ENCODE peak calls at places on chromosomes 5 and 9, in six cellular contexts. One of them, this sample, is unnamed.

GRCh38 chr5:79511945-79512493 is 1.9 kb downstream of the HOMER1 start:
- DNase-seq in CD4-positive, alpha-beta memory T cell: no peak
- DNase-seq in caudate nucleus: no peak
- DNase-seq in fibroblast of lung: no peak
- DNase-seq in neuronal stem cell: no peak
- DNase-seq in CD4-positive, alpha-beta T cell: no peak
- DNase-seq in this sample: no peak

GRCh38 chr9:95080961-95081658 is 236.4 kb downstream of the FANCC start:
- DNase-seq in CD4-positive, alpha-beta memory T cell: no peak
- DNase-seq in caudate nucleus: no peak
- DNase-seq in fibroblast of lung: no peak
- DNase-seq in neuronal stem cell: no peak
- DNase-seq in CD4-positive, alpha-beta T cell: no peak
- DNase-seq in this sample: no peak

GRCh38 chr5:179241175-179241574 is 104.1 kb downstream of the ADAMTS2 start:
- DNase-seq in CD4-positive, alpha-beta memory T cell: no peak
- DNase-seq in caudate nucleus: no peak
- DNase-seq in fibroblast of lung: no peak
- DNase-seq in neuronal stem cell: no peak
- DNase-seq in CD4-positive, alpha-beta T cell: no peak
- DNase-seq in this sample: no peak

GRCh38 chr9:93591706-93592388 is 15.5 kb downstream of the PHF2 start:
- DNase-seq in CD4-positive, alpha-beta memory T cell: no peak
- DNase-seq in caudate nucleus: no peak
- DNase-seq in fibroblast of lung: no peak
- DNase-seq in neuronal stem cell: no peak
- DNase-seq in CD4-positive, alpha-beta T cell: no peak
- DNase-seq in this sample: no peak

GRCh38 chr5:124735169-124735858 is 11.1 kb downstream of the ZNF608 start:
- DNase-seq in CD4-positive, alpha-beta memory T cell: no peak
- DNase-seq in caudate nucleus: no peak
- DNase-seq in fibroblast of lung: peak
- DNase-seq in neuronal stem cell: no peak
- DNase-seq in CD4-positive, alpha-beta T cell: no peak
- DNase-seq in this sample: no peak

GRCh38 chr9:68751556-68751955 is 46.5 kb downstream of the PIP5K1B start:
- DNase-seq in CD4-positive, alpha-beta memory T cell: no peak
- DNase-seq in caudate nucleus: no peak
- DNase-seq in fibroblast of lung: no peak
- DNase-seq in neuronal stem cell: no peak
- DNase-seq in CD4-positive, alpha-beta T cell: no peak
- DNase-seq in this sample: no peak

GRCh38 chr9:130042406-130042930 is 521 bp downstream of the FNBP1 start:
- DNase-seq in CD4-positive, alpha-beta memory T cell: no peak
- DNase-seq in caudate nucleus: no peak
- DNase-seq in fibroblast of lung: peak
- DNase-seq in neuronal stem cell: peak
- DNase-seq in CD4-positive, alpha-beta T cell: peak
- DNase-seq in this sample: no peak

GRCh38 chr5:179802207-179802883 is 4.3 kb downstream of the MGAT4B start:
- DNase-seq in CD4-positive, alpha-beta memory T cell: no peak
- DNase-seq in caudate nucleus: no peak
- DNase-seq in fibroblast of lung: no peak
- DNase-seq in neuronal stem cell: no peak
- DNase-seq in CD4-positive, alpha-beta T cell: no peak
- DNase-seq in this sample: no peak

GRCh38 chr5:31361234-31361633 is 167.7 kb downstream of the CDH6 start:
- DNase-seq in CD4-positive, alpha-beta memory T cell: no peak
- DNase-seq in caudate nucleus: no peak
- DNase-seq in fibroblast of lung: peak
- DNase-seq in neuronal stem cell: no peak
- DNase-seq in CD4-positive, alpha-beta T cell: no peak
- DNase-seq in this sample: no peak

GRCh38 chr9:83503881-83504280 is 34.3 kb downstream of the FRMD3 start:
- DNase-seq in CD4-positive, alpha-beta memory T cell: no peak
- DNase-seq in caudate nucleus: no peak
- DNase-seq in fibroblast of lung: no peak
- DNase-seq in neuronal stem cell: no peak
- DNase-seq in CD4-positive, alpha-beta T cell: no peak
- DNase-seq in this sample: no peak

GRCh38 chr5:116626272-116626723 is 51.7 kb upstream of the SEMA6A start:
- DNase-seq in CD4-positive, alpha-beta memory T cell: no peak
- DNase-seq in caudate nucleus: no peak
- DNase-seq in fibroblast of lung: peak
- DNase-seq in neuronal stem cell: no peak
- DNase-seq in CD4-positive, alpha-beta T cell: no peak
- DNase-seq in this sample: peak

GRCh38 chr5:43191740-43192557 is at the start of gene NIM1K:
- DNase-seq in CD4-positive, alpha-beta memory T cell: peak
- DNase-seq in caudate nucleus: peak
- DNase-seq in fibroblast of lung: peak
- DNase-seq in neuronal stem cell: peak
- DNase-seq in CD4-positive, alpha-beta T cell: peak
- DNase-seq in this sample: peak

GRCh38 chr5:50873594-50874276 is 207.3 kb downstream of the PARP8 start:
- DNase-seq in CD4-positive, alpha-beta memory T cell: no peak
- DNase-seq in caudate nucleus: no peak
- DNase-seq in fibroblast of lung: no peak
- DNase-seq in neuronal stem cell: no peak
- DNase-seq in CD4-positive, alpha-beta T cell: no peak
- DNase-seq in this sample: no peak

GRCh38 chr5:36502608-36503007 is 103.8 kb upstream of the SLC1A3 start:
- DNase-seq in CD4-positive, alpha-beta memory T cell: no peak
- DNase-seq in caudate nucleus: no peak
- DNase-seq in fibroblast of lung: peak
- DNase-seq in neuronal stem cell: no peak
- DNase-seq in CD4-positive, alpha-beta T cell: no peak
- DNase-seq in this sample: no peak

GRCh38 chr9:116212986-116213672 is 59.5 kb downstream of the PAPPA start:
- DNase-seq in CD4-positive, alpha-beta memory T cell: no peak
- DNase-seq in caudate nucleus: no peak
- DNase-seq in fibroblast of lung: peak
- DNase-seq in neuronal stem cell: no peak
- DNase-seq in CD4-positive, alpha-beta T cell: no peak
- DNase-seq in this sample: no peak

GRCh38 chr5:178297751-178298150 is 65.1 kb upstream of the PHYKPL start:
- DNase-seq in CD4-positive, alpha-beta memory T cell: no peak
- DNase-seq in caudate nucleus: no peak
- DNase-seq in fibroblast of lung: no peak
- DNase-seq in neuronal stem cell: no peak
- DNase-seq in CD4-positive, alpha-beta T cell: no peak
- DNase-seq in this sample: no peak

GRCh38 chr5:124932791-124933600 is 186.6 kb upstream of the ZNF608 start:
- DNase-seq in CD4-positive, alpha-beta memory T cell: no peak
- DNase-seq in caudate nucleus: no peak
- DNase-seq in fibroblast of lung: peak
- DNase-seq in neuronal stem cell: no peak
- DNase-seq in CD4-positive, alpha-beta T cell: no peak
- DNase-seq in this sample: no peak

GRCh38 chr9:89871871-89872331 is 267.1 kb downstream of the GADD45G start:
- DNase-seq in CD4-positive, alpha-beta memory T cell: no peak
- DNase-seq in caudate nucleus: no peak
- DNase-seq in fibroblast of lung: no peak
- DNase-seq in neuronal stem cell: no peak
- DNase-seq in CD4-positive, alpha-beta T cell: no peak
- DNase-seq in this sample: no peak

GRCh38 chr5:57559110-57559635 is 76.6 kb upstream of the ACTBL2 start:
- DNase-seq in CD4-positive, alpha-beta memory T cell: no peak
- DNase-seq in caudate nucleus: no peak
- DNase-seq in fibroblast of lung: peak
- DNase-seq in neuronal stem cell: no peak
- DNase-seq in CD4-positive, alpha-beta T cell: no peak
- DNase-seq in this sample: no peak

GRCh38 chr5:172411423-172412111 is 42.8 kb downstream of the SH3PXD2B start:
- DNase-seq in CD4-positive, alpha-beta memory T cell: no peak
- DNase-seq in caudate nucleus: no peak
- DNase-seq in fibroblast of lung: peak
- DNase-seq in neuronal stem cell: no peak
- DNase-seq in CD4-positive, alpha-beta T cell: no peak
- DNase-seq in this sample: no peak

GRCh38 chr5:113663879-113664278 is 150.4 kb downstream of the YTHDC2 start:
- DNase-seq in CD4-positive, alpha-beta memory T cell: peak
- DNase-seq in caudate nucleus: no peak
- DNase-seq in fibroblast of lung: peak
- DNase-seq in neuronal stem cell: no peak
- DNase-seq in CD4-positive, alpha-beta T cell: no peak
- DNase-seq in this sample: peak

GRCh38 chr9:37619806-37620205 is 27.4 kb upstream of the TOMM5 start:
- DNase-seq in CD4-positive, alpha-beta memory T cell: no peak
- DNase-seq in caudate nucleus: no peak
- DNase-seq in fibroblast of lung: no peak
- DNase-seq in neuronal stem cell: no peak
- DNase-seq in CD4-positive, alpha-beta T cell: no peak
- DNase-seq in this sample: no peak

GRCh38 chr5:155631116-155631515 is 617.6 kb downstream of the KIF4B start:
- DNase-seq in CD4-positive, alpha-beta memory T cell: no peak
- DNase-seq in caudate nucleus: no peak
- DNase-seq in fibroblast of lung: peak
- DNase-seq in neuronal stem cell: no peak
- DNase-seq in CD4-positive, alpha-beta T cell: no peak
- DNase-seq in this sample: no peak

GRCh38 chr9:75147638-75148037 is 59.3 kb downstream of the OSTF1 start:
- DNase-seq in CD4-positive, alpha-beta memory T cell: peak
- DNase-seq in caudate nucleus: no peak
- DNase-seq in fibroblast of lung: peak
- DNase-seq in neuronal stem cell: no peak
- DNase-seq in CD4-positive, alpha-beta T cell: no peak
- DNase-seq in this sample: no peak

GRCh38 chr9:124220551-124221451 is 36.9 kb upstream of the NEK6 start:
- DNase-seq in CD4-positive, alpha-beta memory T cell: no peak
- DNase-seq in caudate nucleus: no peak
- DNase-seq in fibroblast of lung: peak
- DNase-seq in neuronal stem cell: no peak
- DNase-seq in CD4-positive, alpha-beta T cell: no peak
- DNase-seq in this sample: no peak

DNA sequence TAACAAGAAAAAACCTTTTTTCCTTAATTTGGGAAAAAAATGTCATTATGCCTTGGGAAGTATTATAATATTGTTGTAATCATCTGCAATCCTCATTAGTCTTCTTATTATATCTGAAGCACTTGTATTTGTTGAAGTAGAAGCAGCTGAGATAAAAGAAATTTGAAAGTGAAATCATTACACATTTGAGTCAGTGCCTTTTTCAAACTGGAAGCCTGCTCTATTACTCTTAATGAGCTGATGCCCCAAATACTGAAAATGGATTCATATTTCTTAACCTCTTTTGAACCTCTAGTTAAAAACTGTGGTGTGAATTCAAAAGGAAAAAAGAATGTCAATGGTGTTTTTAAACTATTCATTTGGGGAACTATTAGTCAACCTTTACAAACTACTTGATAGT is 1027.7 kb downstream of the NR2F1-AS1 start:
- DNase-seq in CD4-positive, alpha-beta memory T cell: no peak
- DNase-seq in caudate nucleus: no peak
- DNase-seq in fibroblast of lung: no peak
- DNase-seq in neuronal stem cell: no peak
- DNase-seq in CD4-positive, alpha-beta T cell: no peak
- DNase-seq in this sample: no peak
- H3K27ac ChIP-seq in CD4-positive, alpha-beta memory T cell: no peak
- H3K27ac ChIP-seq in caudate nucleus: no peak
- H3K27ac ChIP-seq in fibroblast of lung: peak
- H3K27ac ChIP-seq in neuronal stem cell: no peak
- H3K27ac ChIP-seq in CD4-positive, alpha-beta T cell: no peak
- H3K27ac ChIP-seq in this sample: no peak

DNA sequence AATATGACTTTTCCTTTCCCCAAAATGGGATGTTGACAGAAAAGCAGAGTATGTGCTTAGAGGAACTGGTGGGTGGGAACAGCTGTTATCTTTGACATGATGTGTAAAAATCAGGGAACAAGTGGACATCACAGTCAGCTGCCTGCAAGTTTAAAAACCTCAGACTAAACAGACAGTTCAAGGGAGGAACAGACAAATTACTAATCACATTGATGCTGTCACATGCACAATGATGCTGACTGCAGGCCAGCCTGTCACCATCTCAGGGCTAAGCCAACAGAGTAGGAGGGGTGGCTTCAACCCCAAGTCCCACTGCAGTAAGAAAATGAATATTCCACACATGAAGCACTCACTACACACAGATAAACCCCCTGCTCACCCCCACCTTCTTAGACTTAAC is 38.2 kb upstream of the UBAP2 start:
- DNase-seq in CD4-positive, alpha-beta memory T cell: no peak
- DNase-seq in caudate nucleus: no peak
- DNase-seq in fibroblast of lung: no peak
- DNase-seq in neuronal stem cell: no peak
- DNase-seq in CD4-positive, alpha-beta T cell: no peak
- DNase-seq in this sample: no peak
- H3K27ac ChIP-seq in CD4-positive, alpha-beta memory T cell: no peak
- H3K27ac ChIP-seq in caudate nucleus: peak
- H3K27ac ChIP-seq in fibroblast of lung: no peak
- H3K27ac ChIP-seq in neuronal stem cell: no peak
- H3K27ac ChIP-seq in CD4-positive, alpha-beta T cell: no peak
- H3K27ac ChIP-seq in this sample: peak

GRCh38 chr9:97804059-97804365 is 49.0 kb upstream of the FOXE1 start:
- DNase-seq in CD4-positive, alpha-beta memory T cell: no peak
- DNase-seq in caudate nucleus: no peak
- DNase-seq in fibroblast of lung: no peak
- DNase-seq in neuronal stem cell: no peak
- DNase-seq in CD4-positive, alpha-beta T cell: no peak
- DNase-seq in this sample: no peak
- H3K27ac ChIP-seq in CD4-positive, alpha-beta memory T cell: no peak
- H3K27ac ChIP-seq in caudate nucleus: no peak
- H3K27ac ChIP-seq in fibroblast of lung: no peak
- H3K27ac ChIP-seq in neuronal stem cell: no peak
- H3K27ac ChIP-seq in CD4-positive, alpha-beta T cell: no peak
- H3K27ac ChIP-seq in this sample: no peak

GRCh38 chr9:65432722-65433323 is 147.8 kb upstream of the FOXD4L5 start:
- DNase-seq in CD4-positive, alpha-beta memory T cell: no peak
- DNase-seq in caudate nucleus: no peak
- DNase-seq in fibroblast of lung: no peak
- DNase-seq in neuronal stem cell: no peak
- DNase-seq in CD4-positive, alpha-beta T cell: no peak
- DNase-seq in this sample: no peak

GRCh38 chr9:65430221-65430620 is 145.2 kb upstream of the FOXD4L5 start:
- DNase-seq in CD4-positive, alpha-beta memory T cell: no peak
- DNase-seq in caudate nucleus: no peak
- DNase-seq in fibroblast of lung: no peak
- DNase-seq in neuronal stem cell: no peak
- DNase-seq in CD4-positive, alpha-beta T cell: no peak
- DNase-seq in this sample: no peak

GRCh38 chr9:65437724-65438123 is 152.7 kb upstream of the FOXD4L5 start:
- DNase-seq in CD4-positive, alpha-beta memory T cell: no peak
- DNase-seq in caudate nucleus: no peak
- DNase-seq in fibroblast of lung: no peak
- DNase-seq in neuronal stem cell: no peak
- DNase-seq in CD4-positive, alpha-beta T cell: no peak
- DNase-seq in this sample: no peak

GRCh38 chr9:65432051-65432450 is 147.0 kb upstream of the FOXD4L5 start:
- DNase-seq in CD4-positive, alpha-beta memory T cell: no peak
- DNase-seq in caudate nucleus: no peak
- DNase-seq in fibroblast of lung: no peak
- DNase-seq in neuronal stem cell: no peak
- DNase-seq in CD4-positive, alpha-beta T cell: no peak
- DNase-seq in this sample: no peak

DNA sequence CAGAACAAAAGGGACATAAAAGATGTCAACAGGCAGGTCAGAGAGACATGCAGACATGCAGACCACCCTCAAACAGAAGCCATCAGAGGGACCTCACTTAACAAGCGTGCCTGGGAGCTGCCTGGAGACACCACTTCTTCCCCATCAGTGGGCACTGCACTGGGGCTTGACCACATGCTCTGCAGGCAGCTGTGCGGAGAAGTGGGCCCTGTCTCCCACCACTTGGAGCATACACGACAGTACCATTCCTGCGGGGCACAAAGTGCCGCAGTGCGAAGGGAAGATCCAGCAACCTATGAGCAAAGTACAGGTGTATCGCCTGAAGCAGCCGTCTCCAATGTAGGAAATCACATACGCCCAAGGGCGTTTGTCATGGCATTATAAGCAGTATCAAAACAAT is 150.5 kb upstream of the FOXD4L5 start:
- DNase-seq in CD4-positive, alpha-beta memory T cell: no peak
- DNase-seq in caudate nucleus: no peak
- DNase-seq in fibroblast of lung: no peak
- DNase-seq in neuronal stem cell: no peak
- DNase-seq in CD4-positive, alpha-beta T cell: no peak
- DNase-seq in this sample: no peak
- H3K27ac ChIP-seq in CD4-positive, alpha-beta memory T cell: no peak
- H3K27ac ChIP-seq in caudate nucleus: no peak
- H3K27ac ChIP-seq in fibroblast of lung: no peak
- H3K27ac ChIP-seq in neuronal stem cell: no peak
- H3K27ac ChIP-seq in CD4-positive, alpha-beta T cell: no peak
- H3K27ac ChIP-seq in this sample: no peak